ENCODE peak calls at places on chromosomes 16 and 17, in six cellular contexts. B is left lobe of liver; L is osteocyte; H is ureter; R is activated CD8-positive, alpha-beta memory T cell treated with anti-CD3 and anti-CD28 coated beads for 4 hours; P is NCI-H1436 treated with DMSO at 0.1 percent for 48 hours. E is an unnamed sample.
A peak's percentile ranks its signal among the peaks of the same experiment; 100 is the strongest.

GRCh38 chr16:83344014-83344413 is 463.8 kb upstream of the HSBP1 start:
- DNase-seq in B (no peak), H (no peak), R (no peak), P (no peak), L (no peak), E (no peak)

GRCh38 chr16:10822702-10823101 is 4.1 kb upstream of the TVP23A start:
- DNase-seq in B (peak; percentile 71), H (no peak), L (no peak), R (no peak), P (no peak), E (no peak)

GRCh38 chr17:34171245-34171818 is 83.8 kb upstream of the CCL2 start:
- DNase-seq in H (peak; percentile 58), P (no peak), L (no peak), B (peak; percentile 57), R (peak; percentile 7), E (peak; percentile 56)

GRCh38 chr16:3305109-3306068 is at the start of the genes TIGD7 and ZNF75A:
- DNase-seq in R (peak; percentile 59), H (peak; percentile 86), L (peak; percentile 93), P (peak; percentile 14), B (peak; percentile 89), E (peak; percentile 90)

GRCh38 chr17:80568246-80568645 is 23.6 kb downstream of the RPTOR start:
- DNase-seq in B (no peak), L (no peak), H (no peak), P (no peak), R (no peak), E (no peak)

GRCh38 chr16:51453296-51453695 is 302.2 kb upstream of the SALL1 start:
- DNase-seq in P (no peak), B (no peak), H (no peak), L (no peak), R (no peak), E (no peak)

GRCh38 chr17:17877548-17878358 is 41.0 kb upstream of the SREBF1 start:
- DNase-seq in H (peak; percentile 81), B (peak; percentile 83), R (no peak), P (no peak), L (peak; percentile 94), E (no peak)

GRCh38 chr17:80605326-80606066 is 60.9 kb downstream of the RPTOR start:
- DNase-seq in B (no peak), L (no peak), H (no peak), P (no peak), R (no peak), E (peak; percentile 9)

GRCh38 chr17:16282522-16282921 is 65.5 kb downstream of the PIGL start:
- DNase-seq in H (no peak), B (no peak), L (no peak), P (no peak), R (no peak), E (peak; percentile 2)

GRCh38 chr16:66135376-66135775 is 231.1 kb upstream of the CDH5 start:
- DNase-seq in P (no peak), B (no peak), L (no peak), H (peak; percentile 61), R (no peak), E (no peak)

GRCh38 chr17:49815761-49816281 is 27.3 kb downstream of the KAT7 start:
- DNase-seq in H (no peak), P (no peak), R (no peak), L (no peak), B (no peak), E (no peak)

GRCh38 chr16:88723507-88723887 is 17.2 kb downstream of the CTU2 start:
- DNase-seq in R (no peak), P (no peak), H (no peak), B (no peak), L (no peak), E (no peak)

GRCh38 chr17:74116087-74116717 is 87.3 kb upstream of the RPL38 start:
- DNase-seq in H (no peak), P (no peak), L (no peak), R (no peak), B (no peak), E (no peak)

GRCh38 chr17:19260958-19261357 is 23.8 kb downstream of the EPN2 start:
- DNase-seq in B (no peak), L (no peak), H (no peak), R (no peak), P (no peak), E (no peak)